ENCODE peak calls at places on chromosome 17, in nine cellular contexts. F, P, I, X, U, L, R, J and V are unnamed samples.

GRCh38 chr17:79915850-79916430 is 76.7 kb upstream of the CBX4 start:
- DNase-seq in F (peak), P (peak), I (peak), X (no peak), U (peak), L (peak), R (no peak), J (peak), V (peak)

GRCh38 chr17:77645441-77646430 is 312.8 kb upstream of the TNRC6C start:
- DNase-seq in F (no peak), P (peak), I (peak), X (peak), U (peak), L (no peak), R (no peak), J (no peak), V (peak)

GRCh38 chr17:38429476-38430100 is 1.3 kb downstream of the ARHGAP23 start:
- DNase-seq in F (peak), P (no peak), I (no peak), X (no peak), U (no peak), L (no peak), R (no peak), J (no peak), V (no peak)

GRCh38 chr17:10380631-10381408 is 8.0 kb upstream of the MYH13 start:
- DNase-seq in F (peak), P (no peak), I (peak), X (no peak), U (peak), L (no peak), R (no peak), J (no peak), V (peak)

GRCh38 chr17:19539040-19539399 is 5.4 kb downstream of the SLC47A1 start:
- DNase-seq in F (no peak), P (no peak), I (no peak), X (no peak), U (no peak), L (no peak), R (no peak), J (no peak), V (no peak)

GRCh38 chr17:40314557-40314953 is 5.6 kb downstream of the RARA start:
- DNase-seq in F (peak), P (peak), I (peak), X (peak), U (peak), L (peak), R (no peak), J (peak), V (no peak)

GRCh38 chr17:28657756-28658155 is 4.0 kb downstream of the SDF2 start:
- DNase-seq in F (peak), P (no peak), I (peak), X (no peak), U (no peak), L (no peak), R (no peak), J (no peak), V (no peak)

GRCh38 chr17:13346081-13346533 is 255.6 kb downstream of the HS3ST3A1 start:
- DNase-seq in F (peak), P (peak), I (peak), X (no peak), U (peak), L (peak), R (no peak), J (no peak), V (peak)

GRCh38 chr17:77372444-77373297 is 231.9 kb downstream of the SEC14L1 start:
- DNase-seq in F (peak), P (peak), I (peak), X (peak), U (peak), L (peak), R (no peak), J (peak), V (peak)

GRCh38 chr17:18963126-18964017 is 11.4 kb downstream of the SLC5A10 start:
- DNase-seq in F (peak), P (no peak), I (peak), X (no peak), U (no peak), L (no peak), R (no peak), J (peak), V (no peak)